ENCODE peak calls at places on chromosome 21, in seven cellular contexts. B is AG10803, Z is lower lobe of right lung, F is AG09309, A is stomach, C is aorta, X is HAP-1. D is an unnamed sample.

GRCh38 chr21:33189237-33189636 is 40.5 kb upstream of the IFNAR2 start:
- DNase-seq in C (no peak), A (no peak), B (no peak), F (no peak), X (no peak), Z (no peak), D (no peak)

GRCh38 chr21:27244796-27245195 is 277.9 kb upstream of the ADAMTS5 start:
- DNase-seq in B (no peak), C (no peak), F (no peak), X (no peak), A (no peak), Z (no peak), D (no peak)

GRCh38 chr21:32372755-32373154 is 20.1 kb downstream of the URB1 start:
- DNase-seq in Z (no peak), A (no peak), B (peak), C (no peak), F (no peak), X (no peak), D (no peak)

GRCh38 chr21:26140185-26140584 is 30.4 kb downstream of the APP start:
- DNase-seq in A (peak), B (peak), Z (no peak), X (no peak), F (peak), C (peak), D (no peak)

GRCh38 chr21:34642211-34643075 is 26.4 kb upstream of the CLIC6 start:
- DNase-seq in F (peak), Z (no peak), A (no peak), X (no peak), B (peak), C (no peak), D (no peak)

GRCh38 chr21:46500224-46500861 is 41.7 kb downstream of the DIP2A start:
- DNase-seq in Z (no peak), C (no peak), X (no peak), B (peak), A (no peak), F (no peak), D (no peak)

GRCh38 chr21:32386195-32386870 is 6.5 kb downstream of the URB1 start:
- DNase-seq in B (peak), Z (no peak), A (peak), C (peak), F (no peak), X (no peak), D (no peak)

GRCh38 chr21:33296156-33296555 is 28.6 kb upstream of the IFNAR1 start:
- DNase-seq in Z (no peak), C (no peak), B (no peak), A (no peak), F (no peak), X (no peak), D (no peak)

GRCh38 chr21:31484219-31484618 is 140.2 kb upstream of the TIAM1 start:
- DNase-seq in C (no peak), B (no peak), F (no peak), X (no peak), A (no peak), Z (no peak), D (peak)

GRCh38 chr21:33028759-33029511 is 3.2 kb downstream of the OLIG2 start:
- DNase-seq in Z (no peak), A (no peak), X (no peak), F (no peak), B (no peak), C (no peak), D (peak)

GRCh38 chr21:27528697-27529096 is 561.8 kb upstream of the ADAMTS5 start:
- DNase-seq in X (no peak), F (no peak), Z (no peak), A (no peak), B (no peak), C (no peak), D (no peak)

DNA sequence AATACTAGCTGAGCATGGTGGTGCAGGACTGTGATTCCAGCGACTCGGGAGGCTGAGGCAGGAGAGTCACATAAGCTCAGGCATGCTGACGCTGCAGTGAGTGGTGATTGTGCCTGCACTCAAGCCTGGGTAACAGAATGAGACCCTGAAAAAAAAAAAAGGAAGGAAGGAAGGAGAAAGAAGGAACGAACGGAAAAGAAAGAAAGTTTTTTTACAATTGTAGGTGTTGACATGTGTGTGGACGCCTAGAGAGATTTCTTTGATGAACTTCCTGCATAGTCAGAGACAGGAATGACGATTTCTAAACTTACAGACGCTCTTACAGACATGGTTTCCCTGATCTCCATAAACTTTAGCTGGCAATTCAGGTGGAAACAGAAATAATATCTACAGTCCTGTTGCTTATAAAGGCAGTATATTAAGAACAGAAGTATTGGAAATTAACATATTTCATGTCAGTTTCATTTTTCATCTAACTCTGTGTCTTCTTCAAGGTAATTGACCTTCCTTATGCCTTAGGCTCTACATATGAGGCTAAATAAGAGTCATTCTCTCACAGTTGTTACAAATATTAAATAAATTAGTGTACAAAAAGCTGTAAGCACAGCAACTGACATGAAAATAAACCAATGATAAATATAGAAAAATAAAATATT is 4.1 kb downstream of the SAMSN1 start:
- DNase-seq in F (no peak), C (no peak), X (no peak), A (no peak), Z (no peak), B (no peak), D (no peak)
- H3K4me3 ChIP-seq in F (no peak), C (no peak), X (no peak), A (no peak), Z (peak), B (no peak), D (no peak)

DNA sequence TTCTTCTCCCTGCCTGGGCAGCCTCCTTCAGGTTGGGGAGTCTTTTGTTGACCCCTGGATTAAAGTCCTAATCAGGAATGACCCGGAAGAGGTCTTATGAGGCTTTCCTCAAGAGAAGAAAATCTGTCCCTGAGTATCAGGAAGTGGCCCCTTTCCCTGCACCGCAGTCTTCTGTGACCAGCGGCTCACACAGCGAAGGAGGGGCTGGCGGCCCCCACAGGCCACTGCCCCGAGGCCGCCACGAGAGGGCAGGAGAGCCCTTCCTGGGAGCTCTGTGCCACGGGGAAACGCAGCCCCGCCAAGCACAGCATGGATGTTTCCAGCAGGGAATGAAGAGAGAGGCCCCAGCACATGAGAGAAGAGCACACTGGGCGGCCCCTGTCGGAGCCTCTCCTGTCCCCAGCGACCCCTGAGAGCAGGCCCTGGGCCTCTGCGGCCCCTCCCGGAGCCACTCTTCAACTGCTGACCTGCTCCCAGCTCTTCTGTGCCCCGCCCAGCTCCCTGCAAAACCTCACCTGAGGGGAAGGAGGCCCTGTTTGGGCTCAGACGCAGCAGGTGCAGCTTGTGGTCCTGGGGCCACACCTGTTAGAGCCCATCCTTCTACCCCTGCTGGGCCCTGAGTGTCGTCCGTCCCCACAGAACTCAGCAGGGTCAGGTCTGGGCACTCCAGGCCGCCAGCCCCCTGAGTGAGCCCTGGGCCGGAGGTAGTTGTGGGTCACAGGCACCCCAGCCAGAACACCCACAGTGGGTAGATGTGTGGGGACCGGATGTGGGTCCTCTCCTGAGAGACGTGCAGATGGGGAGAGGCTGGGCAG is 4.9 kb upstream of the POFUT2 start:
- DNase-seq in C (peak), F (no peak), Z (peak), A (peak), X (peak), B (peak), D (peak)
- H3K4me3 ChIP-seq in C (no peak), F (no peak), Z (no peak), A (no peak), X (no peak), B (no peak), D (no peak)

DNA sequence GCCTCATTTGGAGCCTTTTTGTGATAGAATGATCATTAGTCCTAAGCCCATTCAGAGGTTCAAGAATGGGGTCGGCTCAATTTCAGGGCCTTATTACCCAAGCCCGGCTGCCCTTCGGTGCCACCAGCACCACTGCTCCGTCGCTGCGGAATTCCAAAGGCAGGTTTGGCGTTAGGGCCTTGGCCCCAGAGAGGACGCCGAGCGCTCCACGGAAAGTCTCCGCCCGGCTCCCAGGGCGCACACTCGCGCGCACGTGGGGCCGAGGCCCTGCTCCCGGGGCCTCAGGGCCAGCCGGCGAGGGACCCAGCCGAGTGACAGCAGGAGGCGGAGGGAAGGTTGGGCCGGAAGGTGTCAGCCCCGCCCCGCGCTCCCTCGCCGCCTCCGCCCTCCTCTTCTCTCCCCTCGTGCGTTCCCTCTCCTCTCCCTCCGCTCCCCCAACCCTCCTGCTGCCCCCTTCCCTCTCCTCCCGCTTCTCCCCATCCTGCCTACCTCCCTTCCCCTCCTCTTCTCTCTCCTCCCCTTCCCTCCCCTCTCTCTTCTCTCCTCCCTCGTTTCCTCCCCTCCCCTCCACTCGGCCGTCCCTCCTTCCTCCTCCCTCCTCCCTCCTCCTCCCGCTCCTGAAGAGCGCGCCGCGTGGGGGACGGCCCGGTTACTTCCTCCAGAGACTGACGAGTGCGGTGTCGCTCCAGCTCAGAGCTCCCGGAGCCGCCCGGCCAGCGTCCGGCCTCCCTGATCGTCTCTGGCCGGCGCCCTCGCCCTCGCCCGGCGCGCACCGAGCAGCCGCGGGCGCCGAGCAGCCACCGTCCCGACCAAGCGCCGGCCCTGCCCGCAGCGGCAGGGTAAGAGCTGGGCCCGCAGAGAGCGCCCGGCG is at the start of gene ETS2:
- DNase-seq in C (peak), Z (peak), X (peak), B (peak), A (peak), F (peak), D (peak)
- H3K4me3 ChIP-seq in C (peak), Z (peak), X (peak), B (peak), A (peak), F (peak), D (peak)

GRCh38 chr21:21000576-21001175 is 2.5 kb downstream of the NCAM2 start:
- DNase-seq in B (no peak), C (no peak), X (no peak), Z (no peak), F (no peak), A (no peak), D (no peak)
- H3K4me3 ChIP-seq in B (no peak), C (no peak), X (no peak), Z (no peak), F (no peak), A (no peak), D (no peak)

DNA sequence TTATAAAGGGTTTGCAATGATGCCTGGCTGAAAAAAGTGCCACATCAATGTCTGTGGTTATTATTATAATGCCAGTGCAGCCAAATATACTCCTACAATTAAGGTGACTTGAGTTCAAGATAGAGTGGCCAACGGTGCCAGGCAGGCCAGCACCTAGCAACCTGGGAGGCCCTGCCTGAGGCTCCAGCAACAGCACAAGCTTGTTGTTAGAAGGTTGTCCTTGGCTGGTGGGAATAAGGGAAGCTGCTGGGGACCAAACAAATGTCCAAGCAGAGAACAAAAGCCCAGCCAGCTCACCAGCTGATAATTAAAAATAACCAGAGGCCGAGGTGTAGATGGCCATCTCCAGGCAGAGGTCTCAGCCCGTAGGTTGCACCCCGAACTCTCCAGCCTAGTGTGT is 2.0 kb downstream of the TMPRSS2 start:
- DNase-seq in A (no peak), C (no peak), Z (no peak), X (no peak), F (no peak), B (no peak), D (no peak)
- H3K4me3 ChIP-seq in A (peak), C (no peak), Z (peak), X (no peak), F (no peak), B (no peak), D (no peak)

DNA sequence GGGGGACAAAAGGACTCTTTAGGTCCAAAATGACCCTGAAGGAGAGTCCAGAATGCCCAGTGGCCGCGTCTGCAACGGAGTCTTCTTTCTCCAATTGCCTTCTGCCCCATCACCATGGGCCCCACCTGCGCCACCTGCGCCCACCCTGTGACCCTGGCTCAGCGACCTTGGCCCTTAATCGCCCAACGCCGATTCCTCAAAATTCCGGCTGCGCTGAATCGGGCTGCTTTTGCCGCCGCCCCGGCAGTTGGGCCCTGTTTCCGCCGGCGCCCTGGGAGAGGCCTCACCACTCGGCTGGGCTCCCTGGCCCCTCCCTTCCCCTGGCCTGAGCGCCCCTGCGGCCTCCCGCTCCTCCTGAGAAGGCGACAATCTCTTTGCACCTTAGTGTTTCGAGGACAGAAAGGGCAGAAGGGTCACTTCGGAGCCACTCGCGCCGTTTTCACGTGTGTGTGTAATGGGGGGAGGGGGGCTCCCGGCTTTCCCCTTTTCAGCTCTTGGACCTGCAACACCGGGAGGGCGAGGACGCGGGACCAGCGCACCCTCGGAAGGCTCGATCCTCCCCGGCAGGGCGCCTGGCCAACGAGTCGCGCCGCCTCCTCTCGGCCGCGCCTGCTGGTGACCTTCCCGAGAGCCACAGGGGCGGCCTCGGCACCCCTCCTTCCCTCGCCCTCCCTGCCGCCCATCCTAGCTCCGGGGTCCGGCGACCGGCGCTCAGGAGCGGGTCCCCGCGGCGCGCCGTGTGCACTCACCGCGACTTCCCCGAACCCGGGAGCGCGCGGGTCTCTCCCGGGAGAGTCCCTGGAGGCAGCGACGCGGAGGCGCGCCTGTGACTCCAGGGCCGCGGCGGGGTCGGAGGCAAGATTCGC is 522 bp upstream of the SIM2 start:
- DNase-seq in A (peak), F (no peak), X (peak), Z (no peak), B (peak), C (no peak), D (peak)
- H3K4me3 ChIP-seq in A (peak), F (no peak), X (peak), Z (peak), B (peak), C (peak), D (peak)

DNA sequence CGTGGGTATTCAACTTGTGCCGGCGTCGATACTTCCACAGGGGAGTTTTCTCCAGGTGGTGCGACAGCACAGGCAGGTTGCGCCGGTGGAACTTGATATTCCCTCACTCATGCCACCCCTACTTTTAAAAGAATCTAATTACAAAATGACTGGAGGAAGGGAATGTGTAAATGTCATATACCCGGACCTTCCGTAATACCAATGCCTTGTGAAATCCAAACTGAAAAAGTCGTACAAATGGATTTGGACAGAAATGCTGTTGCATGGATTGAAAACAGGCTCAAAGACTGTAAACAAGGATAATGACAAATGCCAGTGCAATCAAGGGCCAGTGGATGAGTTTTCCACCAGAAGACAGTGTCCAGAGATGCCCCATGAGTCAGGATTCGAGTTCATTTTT is 235.3 kb upstream of the USP25 start:
- DNase-seq in Z (no peak), X (no peak), B (no peak), A (no peak), F (no peak), C (no peak), D (no peak)
- H3K4me3 ChIP-seq in Z (no peak), X (no peak), B (no peak), A (no peak), F (no peak), C (no peak), D (no peak)

DNA sequence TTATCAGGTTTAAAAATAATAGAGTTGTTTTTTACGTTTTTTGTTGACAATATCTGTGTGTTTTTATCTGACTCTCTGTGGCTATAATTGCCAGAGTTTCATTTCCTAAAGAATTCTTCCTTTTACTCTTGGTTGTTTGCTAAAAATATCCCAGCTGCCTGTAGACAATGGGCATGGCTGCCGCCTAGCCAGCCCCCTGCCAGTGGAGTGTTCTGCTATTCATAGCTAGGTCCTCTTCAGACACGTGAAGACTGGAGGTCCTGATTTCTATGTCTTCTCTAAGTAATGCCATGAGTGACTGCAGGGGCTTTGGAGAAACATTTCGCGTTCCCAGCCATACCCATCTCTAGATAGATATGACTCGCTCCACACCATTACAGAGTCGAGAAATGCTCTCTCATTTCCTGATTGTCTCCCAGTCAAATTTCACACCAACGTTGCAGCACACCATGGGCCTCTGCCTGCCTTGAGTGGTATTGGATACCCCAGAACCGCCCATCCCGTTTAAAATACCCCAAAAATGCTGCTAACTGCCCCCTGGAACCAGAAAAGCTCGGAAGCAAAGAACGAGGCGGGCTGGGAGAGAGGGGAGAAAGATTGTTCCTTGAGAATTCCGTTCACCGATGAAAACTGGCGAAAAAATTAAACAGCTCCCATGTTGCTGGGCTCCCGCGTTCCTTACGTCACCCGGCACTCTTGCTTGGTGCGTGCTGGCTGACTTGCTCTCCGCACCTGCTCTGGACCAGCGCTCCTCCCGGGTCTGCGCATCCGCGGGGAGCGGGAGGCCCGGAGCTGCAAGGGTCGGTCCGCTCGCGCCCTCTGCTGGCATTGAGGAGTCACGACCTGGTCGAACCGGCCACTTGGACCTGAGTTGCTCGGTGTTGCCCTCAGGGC is 99.3 kb upstream of the BACE2 start:
- DNase-seq in Z (peak), X (no peak), C (peak), A (peak), B (peak), F (peak), D (peak)
- H3K4me3 ChIP-seq in Z (peak), X (no peak), C (peak), A (peak), B (no peak), F (no peak), D (no peak)

D was measured in H7.